ENCODE peak calls at places on chromosomes 16 and 17, in four cellular contexts. A is vagina, H is colonic mucosa, B is tibial artery. T is an unnamed sample.

GRCh38 chr16:57981636-57982035 is 10.7 kb upstream of the CNGB1 start:
- DNase-seq in A (no peak), H (no peak), B (no peak), T (no peak)

GRCh38 chr16:14562691-14563491 is 67.2 kb downstream of the PARN start:
- DNase-seq in A (no peak), H (peak; percentile 62), B (peak; percentile 26), T (no peak)

GRCh38 chr16:3949287-3949686 is 68.8 kb upstream of the CREBBP start:
- DNase-seq in A (no peak), H (no peak), B (no peak), T (no peak)

GRCh38 chr17:30605523-30605922 is 128.3 kb downstream of the GOSR1 start:
- DNase-seq in A (no peak), H (no peak), B (no peak), T (no peak)

GRCh38 chr16:72760581-72760980 is 287.3 kb downstream of the ZFHX3 start:
- DNase-seq in A (no peak), H (no peak), B (no peak), T (no peak)

GRCh38 chr16:81582655-81583441 is 138.2 kb downstream of the CMIP start:
- DNase-seq in A (no peak), H (no peak), B (no peak), T (no peak)

GRCh38 chr16:2838928-2839327 is 8.8 kb downstream of the ZG16B start:
- DNase-seq in A (no peak), H (peak; percentile 65), B (no peak), T (no peak)

GRCh38 chr16:12470311-12471229 is 333.1 kb downstream of the CPPED1 start:
- DNase-seq in A (no peak), H (no peak), B (no peak), T (no peak)

GRCh38 chr16:50464325-50465290 is 83.6 kb upstream of the NKD1 start:
- DNase-seq in A (no peak), H (no peak), B (no peak), T (no peak)

GRCh38 chr16:75938818-75939217 is 212.5 kb upstream of the CPHXL start:
- DNase-seq in A (no peak), H (no peak), B (no peak), T (no peak)

GRCh38 chr17:1325766-1326165 is 46.3 kb downstream of the TRARG1 start:
- DNase-seq in A (no peak), H (no peak), B (no peak), T (no peak)

GRCh38 chr16:29148867-29149272 is 164.0 kb downstream of the LAT start:
- DNase-seq in A (no peak), H (peak; percentile 46), B (peak; percentile 45), T (no peak)

GRCh38 chr17:55706808-55707773 is 15.6 kb downstream of the TMEM100 start:
- DNase-seq in A (no peak), H (no peak), B (no peak), T (no peak)

GRCh38 chr16:67562918-67563707 is 787 bp downstream of the CTCF start:
- DNase-seq in A (no peak), H (peak; percentile 60), B (no peak), T (no peak)

GRCh38 chr16:12255473-12255872 is 278.9 kb downstream of the SNX29 start:
- DNase-seq in A (no peak), H (no peak), B (no peak), T (no peak)

GRCh38 chr16:2046889-2047329 is 725 bp downstream of the NTHL1 start:
- DNase-seq in A (no peak), H (no peak), B (no peak), T (no peak)

GRCh38 chr17:28878981-28879380 is 18.6 kb downstream of the FLOT2 start:
- DNase-seq in A (peak; percentile 82), H (peak; percentile 36), B (no peak), T (no peak)

GRCh38 chr17:68289473-68289872 is 1.5 kb downstream of the SLC16A6 start:
- DNase-seq in A (no peak), H (no peak), B (no peak), T (no peak)

GRCh38 chr17:27630607-27631408 is at the start of gene LGALS9:
- DNase-seq in A (no peak), H (peak; percentile 83), B (no peak), T (no peak)

GRCh38 chr17:54992797-54993639 is 24.5 kb downstream of the STXBP4 start:
- DNase-seq in A (no peak), H (no peak), B (no peak), T (no peak)

GRCh38 chr17:2936771-2937321 is 126.6 kb downstream of the OR1D5 start:
- DNase-seq in A (no peak), H (no peak), B (no peak), T (no peak)
- H3K4me1 ChIP-seq in A (peaks cover 10% of the 10 kb centered on the region), H (no peaks in the 10 kb centered on the region), B (peaks cover 10% of the 10 kb centered on the region), T (no peaks in the 10 kb centered on the region)

GRCh38 chr17:78147315-78147998 is 1.3 kb downstream of the C17orf99 start:
- DNase-seq in A (no peak), H (peak; percentile 78), B (no peak), T (no peak)
- H3K27ac ChIP-seq in A (no peak overlapping the region), H (peak overlapping the region; percentile 22), B (no peak overlapping the region), T (no peak overlapping the region)

GRCh38 chr17:62109378-62109902 is 44.4 kb upstream of the MED13 start:
- DNase-seq in A (no peak), H (peak; percentile 73), B (no peak), T (no peak)
- TF ChIP-seq CTCF in A (no peak), H (peak; percentile 72), B (no peak), T (peak; percentile 74)

DNA sequence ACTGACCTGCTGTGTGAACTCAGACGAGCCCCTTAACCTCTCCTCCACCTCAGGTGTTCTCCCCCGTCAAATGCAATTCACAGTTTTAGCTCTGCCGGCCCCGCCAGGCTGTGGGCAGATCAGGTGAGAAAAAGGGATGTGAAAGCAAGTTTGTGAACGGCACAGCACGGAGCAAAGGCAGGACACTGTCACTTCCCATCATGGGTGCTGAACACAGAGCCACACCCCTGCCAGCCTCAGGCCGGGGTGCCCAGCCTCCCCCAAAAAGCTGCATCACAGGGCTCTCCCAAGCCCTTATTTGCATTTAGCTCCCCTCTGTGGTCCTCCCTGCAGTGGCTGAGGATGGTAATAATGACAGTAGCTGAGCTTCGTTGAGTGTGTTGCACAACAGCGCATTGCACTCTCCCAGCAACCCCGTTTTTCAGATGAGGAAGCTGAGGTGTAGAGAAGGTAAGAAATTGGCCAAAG is 88.8 kb upstream of the TNRC6C start:
- DNase-seq in A (no peak), H (no peak), B (no peak), T (no peak)
- H3K4me1 ChIP-seq in A (no peaks in the 10 kb centered on the region), H (no peaks in the 10 kb centered on the region), B (peaks cover 26% of the 10 kb centered on the region), T (no peaks in the 10 kb centered on the region)